ENCODE peak calls at places on chromosome 20, in four cellular contexts. One of them, this sample, is unnamed.
A peak's percentile ranks its signal among the peaks of the same experiment; 100 is the strongest.

GRCh38 chr20:2671977-2672376 is 8.0 kb upstream of the IDH3B start:
- DNase-seq in H1: peak; percentile 72
- DNase-seq in GM12878: no peak
- DNase-seq in HepG2: no peak
- DNase-seq in this sample: no peak

GRCh38 chr20:4953881-4954280 is 47.4 kb downstream of the SLC23A2 start:
- DNase-seq in H1: no peak
- DNase-seq in GM12878: no peak
- DNase-seq in HepG2: no peak
- DNase-seq in this sample: no peak

GRCh38 chr20:44785768-44786167 is 24.6 kb downstream of the RIMS4 start:
- DNase-seq in H1: peak; percentile 57
- DNase-seq in GM12878: no peak
- DNase-seq in HepG2: no peak
- DNase-seq in this sample: no peak

GRCh38 chr20:58875541-58876134 is 23.1 kb downstream of the GNAS start:
- DNase-seq in H1: no peak
- DNase-seq in GM12878: no peak
- DNase-seq in HepG2: no peak
- DNase-seq in this sample: peak; percentile 53

GRCh38 chr20:36998652-36999051 is 47.1 kb upstream of the SAMHD1 start:
- DNase-seq in H1: no peak
- DNase-seq in GM12878: no peak
- DNase-seq in HepG2: no peak
- DNase-seq in this sample: no peak

GRCh38 chr20:14829897-14830296 is 492.5 kb upstream of the FLRT3 start:
- DNase-seq in H1: no peak
- DNase-seq in GM12878: peak; percentile 86
- DNase-seq in HepG2: no peak
- DNase-seq in this sample: no peak

GRCh38 chr20:11376998-11377397 is 540.7 kb upstream of the BTBD3 start:
- DNase-seq in H1: no peak
- DNase-seq in GM12878: no peak
- DNase-seq in HepG2: no peak
- DNase-seq in this sample: no peak

GRCh38 chr20:62360854-62361798 is 6.0 kb downstream of the LAMA5 start:
- DNase-seq in H1: peak; percentile 66
- DNase-seq in GM12878: no peak
- DNase-seq in HepG2: no peak
- DNase-seq in this sample: no peak

GRCh38 chr20:38141889-38142494 is 23.1 kb downstream of the TGM2 start:
- DNase-seq in H1: no peak
- DNase-seq in GM12878: no peak
- DNase-seq in HepG2: no peak
- DNase-seq in this sample: no peak

GRCh38 chr20:10133532-10133931 is 85.1 kb upstream of the SNAP25 start:
- DNase-seq in H1: no peak
- DNase-seq in GM12878: no peak
- DNase-seq in HepG2: no peak
- DNase-seq in this sample: no peak

GRCh38 chr20:54148947-54149764 is 24.6 kb downstream of the CYP24A1 start:
- DNase-seq in H1: no peak
- DNase-seq in GM12878: no peak
- DNase-seq in HepG2: peak; percentile 94
- DNase-seq in this sample: no peak

GRCh38 chr20:7936735-7937078 is 3.6 kb downstream of the HAO1 start:
- DNase-seq in H1: no peak
- DNase-seq in GM12878: no peak
- DNase-seq in HepG2: no peak
- DNase-seq in this sample: no peak

GRCh38 chr20:7937328-7937727 is 2.9 kb downstream of the HAO1 start:
- DNase-seq in H1: no peak
- DNase-seq in GM12878: no peak
- DNase-seq in HepG2: no peak
- DNase-seq in this sample: no peak

GRCh38 chr20:7938058-7938457 is 2.2 kb downstream of the HAO1 start:
- DNase-seq in H1: no peak
- DNase-seq in GM12878: no peak
- DNase-seq in HepG2: no peak
- DNase-seq in this sample: no peak

GRCh38 chr20:7940341-7940740 is at the start of gene HAO1:
- DNase-seq in H1: no peak
- DNase-seq in GM12878: no peak
- DNase-seq in HepG2: peak; percentile 40
- DNase-seq in this sample: no peak

DNA sequence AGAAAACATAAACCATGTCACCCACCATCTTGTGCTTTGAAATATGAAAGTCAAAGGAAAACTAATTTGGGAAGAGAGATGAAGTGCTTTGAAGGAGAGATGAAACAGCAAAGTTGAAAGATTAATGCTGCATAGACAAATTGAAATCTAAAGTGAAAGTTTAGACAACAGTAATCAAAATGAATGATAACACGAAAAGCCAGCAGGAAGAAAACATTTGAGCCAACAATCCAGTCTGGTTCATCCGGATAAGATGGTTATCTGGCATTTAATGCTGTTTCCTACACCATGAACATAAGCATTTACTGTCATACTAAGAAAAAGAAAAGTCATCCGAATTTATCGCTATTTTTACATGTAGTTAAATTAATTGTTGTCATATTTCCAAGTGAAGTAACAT is 595 bp downstream of the HAO1 start:
- DNase-seq in H1: no peak
- DNase-seq in GM12878: no peak
- DNase-seq in HepG2: no peak
- DNase-seq in this sample: no peak
- TF ChIP-seq HDAC6 in H1: no peak
- TF ChIP-seq HDAC6 in GM12878: no peak
- TF ChIP-seq HDAC6 in HepG2: no peak
- TF ChIP-seq HDAC6 in this sample: no peak

DNA sequence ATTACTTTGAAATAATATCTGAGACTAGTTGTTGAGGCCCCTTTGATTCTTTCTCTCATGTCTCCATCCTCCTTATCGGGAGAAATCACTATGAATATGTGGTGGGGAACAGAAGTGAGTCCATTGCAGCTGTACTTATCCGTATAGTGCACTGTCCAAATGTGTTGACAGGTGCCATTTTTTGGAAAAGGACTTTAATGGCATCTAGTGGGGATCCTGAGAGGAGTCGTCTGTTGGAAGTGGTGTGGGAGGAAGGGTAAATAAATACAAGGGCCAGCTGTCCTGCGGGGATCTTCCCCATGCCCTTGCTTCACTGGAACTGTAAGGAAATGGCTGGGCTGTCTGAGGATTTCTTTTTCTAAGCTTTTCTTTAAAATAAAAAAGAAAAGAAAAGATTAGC is 19.4 kb downstream of the TPX2 start:
- DNase-seq in H1: no peak
- DNase-seq in GM12878: no peak
- DNase-seq in HepG2: no peak
- DNase-seq in this sample: no peak
- TF ChIP-seq HDAC6 in H1: no peak
- TF ChIP-seq HDAC6 in GM12878: no peak
- TF ChIP-seq HDAC6 in HepG2: no peak
- TF ChIP-seq HDAC6 in this sample: no peak

GRCh38 chr20:1423625-1424106 is 30.8 kb upstream of the FKBP1A start:
- DNase-seq in H1: peak; percentile 65
- DNase-seq in GM12878: no peak
- DNase-seq in HepG2: peak; percentile 92
- DNase-seq in this sample: peak; percentile 51
- TF ChIP-seq HDAC6 in H1: no peak
- TF ChIP-seq HDAC6 in GM12878: no peak
- TF ChIP-seq HDAC6 in HepG2: no peak
- TF ChIP-seq HDAC6 in this sample: no peak

DNA sequence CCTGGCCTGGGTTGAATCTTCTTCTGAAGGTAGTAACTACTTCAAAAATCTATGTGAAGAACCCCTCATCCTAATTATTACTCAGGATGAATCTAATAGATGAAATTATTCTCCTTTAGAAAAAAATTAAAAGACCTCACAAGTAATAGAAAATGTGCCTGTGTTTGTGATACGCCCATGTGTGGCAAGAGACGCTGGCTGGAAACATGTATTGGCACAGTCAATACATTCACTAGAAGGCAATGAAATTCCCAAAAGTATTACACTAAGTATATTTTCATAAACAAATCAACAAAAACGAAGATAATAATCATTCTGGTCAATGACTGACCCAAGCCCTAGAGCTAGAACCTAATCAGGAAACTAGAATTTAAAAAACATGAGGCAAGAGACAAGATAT is 64.0 kb downstream of the B4GALT5 start:
- DNase-seq in H1: no peak
- DNase-seq in GM12878: no peak
- DNase-seq in HepG2: no peak
- DNase-seq in this sample: no peak
- TF ChIP-seq HDAC6 in H1: no peak
- TF ChIP-seq HDAC6 in GM12878: no peak
- TF ChIP-seq HDAC6 in HepG2: no peak
- TF ChIP-seq HDAC6 in this sample: no peak